ENCODE peak calls at places on chromosome 2, in four cellular contexts. One of them, this sample, is unnamed.

GRCh38 chr2:22904126-22904684 is 480.8 kb upstream of the KLHL29 start:
- DNase-seq in type B pancreatic cell: no peak
- DNase-seq in amniotic stem cell: no peak
- DNase-seq in left lobe of liver: no peak
- DNase-seq in this sample: peak

GRCh38 chr2:68789603-68790002 is 55.0 kb downstream of the ARHGAP25 start:
- DNase-seq in type B pancreatic cell: no peak
- DNase-seq in amniotic stem cell: no peak
- DNase-seq in left lobe of liver: no peak
- DNase-seq in this sample: no peak

GRCh38 chr2:173414823-173415322 is 60.2 kb downstream of the CDCA7 start:
- DNase-seq in type B pancreatic cell: no peak
- DNase-seq in amniotic stem cell: no peak
- DNase-seq in left lobe of liver: no peak
- DNase-seq in this sample: no peak

GRCh38 chr2:201441409-201441808 is 9.8 kb downstream of the TRAK2 start:
- DNase-seq in type B pancreatic cell: no peak
- DNase-seq in amniotic stem cell: no peak
- DNase-seq in left lobe of liver: no peak
- DNase-seq in this sample: no peak

GRCh38 chr2:113218283-113219091 is 44.7 kb downstream of the PSD4 start:
- DNase-seq in type B pancreatic cell: no peak
- DNase-seq in amniotic stem cell: no peak
- DNase-seq in left lobe of liver: peak
- DNase-seq in this sample: no peak

GRCh38 chr2:102520009-102520408 is 47.0 kb downstream of the SLC9A4 start:
- DNase-seq in type B pancreatic cell: no peak
- DNase-seq in amniotic stem cell: no peak
- DNase-seq in left lobe of liver: no peak
- DNase-seq in this sample: peak

GRCh38 chr2:159867557-159868330 is 69.7 kb upstream of the CD302 start:
- DNase-seq in type B pancreatic cell: no peak
- DNase-seq in amniotic stem cell: no peak
- DNase-seq in left lobe of liver: no peak
- DNase-seq in this sample: peak

GRCh38 chr2:237706257-237706656 is 78.9 kb downstream of the LRRFIP1 start:
- DNase-seq in type B pancreatic cell: no peak
- DNase-seq in amniotic stem cell: no peak
- DNase-seq in left lobe of liver: no peak
- DNase-seq in this sample: no peak

GRCh38 chr2:130795431-130795830 is 40.1 kb downstream of the AMER3 start:
- DNase-seq in type B pancreatic cell: peak
- DNase-seq in amniotic stem cell: no peak
- DNase-seq in left lobe of liver: no peak
- DNase-seq in this sample: no peak

GRCh38 chr2:53473762-53474161 is 293.8 kb upstream of the CHAC2 start:
- DNase-seq in type B pancreatic cell: no peak
- DNase-seq in amniotic stem cell: no peak
- DNase-seq in left lobe of liver: no peak
- DNase-seq in this sample: no peak

GRCh38 chr2:11343626-11344341 is 652 bp downstream of the ROCK2 start:
- DNase-seq in type B pancreatic cell: peak
- DNase-seq in amniotic stem cell: no peak
- DNase-seq in left lobe of liver: peak
- DNase-seq in this sample: peak

GRCh38 chr2:112692496-112692911 is 28.3 kb upstream of the NT5DC4 start:
- DNase-seq in type B pancreatic cell: peak
- DNase-seq in amniotic stem cell: peak
- DNase-seq in left lobe of liver: no peak
- DNase-seq in this sample: peak

GRCh38 chr2:28185881-28186280 is 206.8 kb upstream of the FOSL2 start:
- DNase-seq in type B pancreatic cell: no peak
- DNase-seq in amniotic stem cell: peak
- DNase-seq in left lobe of liver: no peak
- DNase-seq in this sample: no peak

GRCh38 chr2:53283326-53283725 is 484.3 kb upstream of the CHAC2 start:
- DNase-seq in type B pancreatic cell: no peak
- DNase-seq in amniotic stem cell: no peak
- DNase-seq in left lobe of liver: no peak
- DNase-seq in this sample: no peak

GRCh38 chr2:215839816-215840215 is 173.5 kb downstream of the MREG start:
- DNase-seq in type B pancreatic cell: no peak
- DNase-seq in amniotic stem cell: no peak
- DNase-seq in left lobe of liver: no peak
- DNase-seq in this sample: peak

GRCh38 chr2:214772443-214773034 is 36.9 kb downstream of the BARD1 start:
- DNase-seq in type B pancreatic cell: no peak
- DNase-seq in amniotic stem cell: no peak
- DNase-seq in left lobe of liver: no peak
- DNase-seq in this sample: no peak

GRCh38 chr2:44295113-44295512 is 19.8 kb downstream of the SLC3A1 start:
- DNase-seq in type B pancreatic cell: no peak
- DNase-seq in amniotic stem cell: no peak
- DNase-seq in left lobe of liver: peak
- DNase-seq in this sample: no peak

GRCh38 chr2:45466045-45466444 is 145.0 kb downstream of the SRBD1 start:
- DNase-seq in type B pancreatic cell: no peak
- DNase-seq in amniotic stem cell: no peak
- DNase-seq in left lobe of liver: no peak
- DNase-seq in this sample: peak

GRCh38 chr2:26685943-26686839 is 6.3 kb upstream of the KCNK3 start:
- DNase-seq in type B pancreatic cell: no peak
- DNase-seq in amniotic stem cell: no peak
- DNase-seq in left lobe of liver: no peak
- DNase-seq in this sample: peak

GRCh38 chr2:151826737-151827157 is 1.5 kb downstream of the ARL5A start:
- DNase-seq in type B pancreatic cell: no peak
- DNase-seq in amniotic stem cell: no peak
- DNase-seq in left lobe of liver: no peak
- DNase-seq in this sample: no peak

GRCh38 chr2:85804583-85804982 is 50.8 kb downstream of the ATOH8 start:
- DNase-seq in type B pancreatic cell: peak
- DNase-seq in amniotic stem cell: no peak
- DNase-seq in left lobe of liver: peak
- DNase-seq in this sample: no peak

GRCh38 chr2:108412995-108413726 is 35.4 kb downstream of the SULT1C4 start:
- DNase-seq in type B pancreatic cell: no peak
- DNase-seq in amniotic stem cell: peak
- DNase-seq in left lobe of liver: no peak
- DNase-seq in this sample: peak

GRCh38 chr2:216147172-216148131 is 38.3 kb downstream of the XRCC5 start:
- DNase-seq in type B pancreatic cell: no peak
- DNase-seq in amniotic stem cell: no peak
- DNase-seq in left lobe of liver: no peak
- DNase-seq in this sample: no peak

GRCh38 chr2:239106314-239106908 is 258.5 kb downstream of the TWIST2 start:
- DNase-seq in type B pancreatic cell: no peak
- DNase-seq in amniotic stem cell: peak
- DNase-seq in left lobe of liver: no peak
- DNase-seq in this sample: peak

GRCh38 chr2:17461087-17461475 is 57.2 kb downstream of the RAD51AP2 start:
- DNase-seq in type B pancreatic cell: no peak
- DNase-seq in amniotic stem cell: no peak
- DNase-seq in left lobe of liver: no peak
- DNase-seq in this sample: no peak

GRCh38 chr2:113894156-113894743 is 4.4 kb downstream of the ACTR3 start:
- DNase-seq in type B pancreatic cell: no peak
- DNase-seq in amniotic stem cell: no peak
- DNase-seq in left lobe of liver: peak
- DNase-seq in this sample: no peak

GRCh38 chr2:21740529-21740928 is 616.8 kb downstream of the TDRD15 start:
- DNase-seq in type B pancreatic cell: no peak
- DNase-seq in amniotic stem cell: no peak
- DNase-seq in left lobe of liver: no peak
- DNase-seq in this sample: no peak

GRCh38 chr2:20213651-20214565 is 11.0 kb downstream of the SDC1 start:
- DNase-seq in type B pancreatic cell: no peak
- DNase-seq in amniotic stem cell: no peak
- DNase-seq in left lobe of liver: peak
- DNase-seq in this sample: no peak

GRCh38 chr2:26612522-26613240 is 28.5 kb downstream of the CIB4 start:
- DNase-seq in type B pancreatic cell: peak
- DNase-seq in amniotic stem cell: no peak
- DNase-seq in left lobe of liver: peak
- DNase-seq in this sample: peak

GRCh38 chr2:203327582-203327917 is 644 bp upstream of the ABI2 start:
- DNase-seq in type B pancreatic cell: no peak
- DNase-seq in amniotic stem cell: no peak
- DNase-seq in left lobe of liver: no peak
- DNase-seq in this sample: peak

GRCh38 chr2:53787911-53788289 is 1.1 kb downstream of the ERLEC1 start:
- DNase-seq in type B pancreatic cell: no peak
- DNase-seq in amniotic stem cell: no peak
- DNase-seq in left lobe of liver: no peak
- DNase-seq in this sample: no peak

GRCh38 chr2:11094021-11094810 is 61.1 kb upstream of the SLC66A3 start:
- DNase-seq in type B pancreatic cell: no peak
- DNase-seq in amniotic stem cell: no peak
- DNase-seq in left lobe of liver: no peak
- DNase-seq in this sample: no peak

GRCh38 chr2:177449159-177449558 is 56.6 kb downstream of the AGPS start:
- DNase-seq in type B pancreatic cell: no peak
- DNase-seq in amniotic stem cell: no peak
- DNase-seq in left lobe of liver: no peak
- DNase-seq in this sample: no peak

GRCh38 chr2:67923696-67924095 is 139.1 kb downstream of the C1D start:
- DNase-seq in type B pancreatic cell: no peak
- DNase-seq in amniotic stem cell: no peak
- DNase-seq in left lobe of liver: no peak
- DNase-seq in this sample: no peak

GRCh38 chr2:130391872-130392670 is 36.2 kb downstream of the PTPN18 start:
- DNase-seq in type B pancreatic cell: no peak
- DNase-seq in amniotic stem cell: peak
- DNase-seq in left lobe of liver: peak
- DNase-seq in this sample: peak

GRCh38 chr2:191488135-191488534 is 189.8 kb upstream of the NABP1 start:
- DNase-seq in type B pancreatic cell: no peak
- DNase-seq in amniotic stem cell: no peak
- DNase-seq in left lobe of liver: no peak
- DNase-seq in this sample: no peak

GRCh38 chr2:240701736-240702639 is 10.3 kb downstream of the AQP12A start:
- DNase-seq in type B pancreatic cell: no peak
- DNase-seq in amniotic stem cell: no peak
- DNase-seq in left lobe of liver: no peak
- DNase-seq in this sample: no peak

GRCh38 chr2:239246723-239247122 is 154.1 kb downstream of the HDAC4 start:
- DNase-seq in type B pancreatic cell: no peak
- DNase-seq in amniotic stem cell: no peak
- DNase-seq in left lobe of liver: no peak
- DNase-seq in this sample: peak

GRCh38 chr2:70523996-70524965 is 29.3 kb downstream of the TGFA start:
- DNase-seq in type B pancreatic cell: no peak
- DNase-seq in amniotic stem cell: peak
- DNase-seq in left lobe of liver: no peak
- DNase-seq in this sample: no peak

This sample was measured in NCI-H146.